ENCODE peak calls at places on chromosome 20, in eight cellular contexts. E is endothelial cell of umbilical vein; N is CD8-positive, alpha-beta memory T cell; C is cardiac muscle cell; V is stomach; P is naive thymus-derived CD4-positive, alpha-beta T cell; G is heart right ventricle; K is psoas muscle. I is an unnamed sample.

GRCh38 chr20:16351415-16351814 is 221.8 kb downstream of the KIF16B start:
- DNase-seq in E (no peak), N (no peak), C (no peak), V (no peak), P (no peak), G (no peak), K (peak), I (no peak)

GRCh38 chr20:51660741-51661608 is 107.2 kb downstream of the ATP9A start:
- DNase-seq in E (peak), N (no peak), C (peak), V (no peak), P (no peak), G (no peak), K (no peak), I (no peak)

GRCh38 chr20:39298116-39298515 is 336.0 kb downstream of the DHX35 start:
- DNase-seq in E (no peak), N (no peak), C (no peak), V (no peak), P (no peak), G (no peak), K (no peak), I (no peak)

GRCh38 chr20:49964964-49965780 is 17.6 kb upstream of the SNAI1 start:
- DNase-seq in E (peak), N (no peak), C (peak), V (peak), P (no peak), G (no peak), K (no peak), I (no peak)

GRCh38 chr20:58550661-58551060 is 35.5 kb upstream of the APCDD1L start:
- DNase-seq in E (peak), N (no peak), C (peak), V (peak), P (no peak), G (no peak), K (no peak), I (no peak)

GRCh38 chr20:56249244-56249955 is 868 bp downstream of the MC3R start:
- DNase-seq in E (no peak), N (no peak), C (peak), V (no peak), P (no peak), G (no peak), K (peak), I (no peak)

GRCh38 chr20:9068896-9069663 is at the start of gene PLCB4:
- DNase-seq in E (peak), N (no peak), C (peak), V (peak), P (no peak), G (peak), K (peak), I (no peak)

GRCh38 chr20:4082406-4083102 is 67.2 kb upstream of the RNF24 start:
- DNase-seq in E (no peak), N (no peak), C (peak), V (no peak), P (no peak), G (peak), K (peak), I (peak)

GRCh38 chr20:53949319-53949839 is 121.0 kb downstream of the BCAS1 start:
- DNase-seq in E (peak), N (peak), C (peak), V (peak), P (peak), G (peak), K (no peak), I (peak)

GRCh38 chr20:19886666-19887288 is 128.7 kb downstream of the RIN2 start:
- DNase-seq in E (no peak), N (no peak), C (no peak), V (no peak), P (no peak), G (no peak), K (no peak), I (no peak)

GRCh38 chr20:19889011-19889953 is 127.9 kb upstream of the NAA20 start:
- DNase-seq in E (peak), N (no peak), C (peak), V (no peak), P (no peak), G (peak), K (peak), I (no peak)

GRCh38 chr20:19885981-19886665 is 128.1 kb downstream of the RIN2 start:
- DNase-seq in E (peak), N (no peak), C (peak), V (peak), P (no peak), G (peak), K (peak), I (no peak)

GRCh38 chr20:19888269-19888669 is 128.9 kb upstream of the NAA20 start:
- DNase-seq in E (peak), N (no peak), C (no peak), V (no peak), P (no peak), G (no peak), K (peak), I (no peak)

DNA sequence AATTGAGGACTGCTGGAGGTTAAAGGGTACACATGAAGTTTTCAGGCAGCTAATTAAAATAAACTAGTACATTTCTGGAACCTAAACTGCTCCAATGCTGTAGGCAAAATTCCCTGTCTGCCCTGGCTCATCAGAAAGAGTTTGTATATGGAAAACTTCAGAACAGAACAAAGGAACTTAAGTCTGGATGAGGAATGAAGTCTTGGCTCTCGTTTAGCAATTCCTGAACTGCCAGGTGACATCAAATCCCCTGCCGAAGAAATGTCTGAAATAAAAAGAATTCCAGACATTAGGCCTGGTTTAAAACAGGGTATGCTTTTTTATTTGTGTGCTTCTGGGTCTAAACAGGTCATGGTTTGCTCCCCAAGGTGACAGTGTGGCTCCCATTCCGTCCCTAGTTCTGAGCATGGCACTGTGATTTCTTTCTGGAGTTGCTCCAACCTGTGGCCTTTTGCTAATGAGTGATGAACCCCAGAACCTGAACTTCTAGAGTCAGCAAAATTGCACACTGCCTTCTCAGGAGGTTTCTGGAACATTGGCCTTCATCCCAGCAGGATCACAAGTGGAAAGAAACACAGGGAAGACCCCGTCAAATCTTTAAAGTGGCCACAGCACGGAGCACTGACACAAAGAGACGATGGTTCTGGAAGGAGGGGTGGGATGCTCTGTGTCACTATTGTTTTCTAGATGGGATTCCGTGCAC is 129.4 kb upstream of the NAA20 start:
- DNase-seq in E (peak), N (no peak), C (no peak), V (no peak), P (no peak), G (no peak), K (no peak), I (no peak)
- H3K27ac ChIP-seq in E (peak), N (no peak), C (peak), V (no peak), P (no peak), G (peak), K (peak), I (no peak)

DNA sequence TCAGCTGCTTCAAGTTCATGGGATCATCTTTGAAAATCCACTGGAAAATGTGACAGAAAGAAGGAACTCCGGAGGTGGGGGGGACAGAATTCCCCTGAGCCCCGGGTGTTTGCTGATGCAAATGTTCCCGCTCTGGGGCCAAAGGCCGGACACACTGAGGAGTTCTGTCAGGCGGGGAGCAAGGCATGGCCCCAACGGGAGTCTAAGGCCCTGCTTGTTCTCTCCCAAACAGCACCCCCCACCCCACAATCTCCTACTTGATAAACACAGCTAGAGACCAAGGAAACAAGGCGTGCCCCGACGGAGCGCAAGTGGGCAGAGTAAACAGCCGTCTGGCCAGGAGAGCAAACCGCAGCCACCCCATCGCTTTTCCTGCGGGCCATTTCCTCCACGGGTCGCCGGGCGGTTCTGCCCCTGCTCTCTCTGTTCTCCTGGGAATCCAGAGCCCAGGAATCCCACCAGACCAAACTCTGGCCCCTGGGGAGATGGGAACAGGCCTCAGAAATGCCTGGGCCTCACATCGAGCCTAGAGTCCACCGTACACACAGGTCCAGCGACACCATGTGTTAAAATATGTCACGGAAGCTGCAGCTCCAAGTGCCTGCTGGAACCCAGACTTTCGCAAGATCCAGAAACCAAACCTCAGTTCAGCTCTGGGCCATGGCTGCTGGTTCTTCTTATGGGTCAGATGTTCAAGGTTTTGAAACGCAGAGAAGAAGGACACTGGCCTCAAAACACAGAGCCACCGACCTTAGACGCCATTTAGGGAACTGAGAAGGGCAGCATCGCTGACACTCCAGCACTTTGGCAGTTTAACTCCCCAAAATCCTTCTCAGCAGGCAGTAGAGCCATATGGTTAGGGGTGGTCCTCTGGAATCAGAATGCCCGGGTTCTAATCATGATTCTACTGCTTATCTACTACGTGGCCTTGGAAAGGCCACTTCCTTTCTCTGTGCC is 104.2 kb downstream of the PREX1 start:
- DNase-seq in E (peak), N (no peak), C (peak), V (peak), P (no peak), G (no peak), K (peak), I (no peak)
- H3K4me3 ChIP-seq in E (no peak), N (no peak), C (no peak), V (peak), P (no peak), G (peak), K (no peak), I (no peak)

GRCh38 chr20:63453029-63453523 is 19.4 kb downstream of the KCNQ2 start:
- DNase-seq in E (no peak), N (no peak), C (peak), V (no peak), P (no peak), G (no peak), K (no peak), I (no peak)
- H3K27ac ChIP-seq in E (no peak), N (no peak), C (no peak), V (no peak), P (no peak), G (no peak), K (no peak), I (no peak)

DNA sequence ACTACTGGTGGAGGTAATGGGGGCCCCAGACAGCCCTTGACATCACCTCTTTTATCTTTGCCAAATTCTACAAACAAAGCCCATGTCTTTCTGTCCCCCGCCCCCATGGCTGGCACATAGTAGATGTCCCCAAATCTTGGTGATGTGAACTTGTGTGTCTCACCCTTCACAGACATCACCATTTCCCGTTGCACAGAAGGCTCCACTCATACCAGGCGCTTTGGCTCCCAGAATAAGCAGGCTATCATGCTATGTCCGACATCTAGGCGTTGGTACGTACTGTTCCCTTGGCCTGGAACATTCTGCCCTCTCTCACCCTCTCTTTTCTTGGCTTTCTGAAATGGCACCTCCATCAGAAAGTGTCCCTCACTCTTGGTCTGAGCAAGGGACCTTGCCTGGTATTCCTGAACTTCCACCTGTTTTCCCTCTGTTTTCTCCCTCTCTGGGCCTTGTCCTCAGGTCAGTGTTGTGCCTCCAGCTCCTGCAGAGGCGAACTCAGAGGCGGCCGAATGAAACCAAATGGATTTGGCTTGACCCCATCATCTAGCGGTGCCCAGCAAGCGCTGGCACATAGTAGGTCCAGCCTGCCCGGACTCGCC is 968 bp upstream of the CCN5 start:
- DNase-seq in E (no peak), N (no peak), C (no peak), V (peak), P (no peak), G (no peak), K (peak), I (no peak)
- H3K4me3 ChIP-seq in E (no peak), N (no peak), C (no peak), V (no peak), P (no peak), G (no peak), K (peak), I (no peak)

GRCh38 chr20:5614506-5614905 is 135.7 kb upstream of the SHLD1 start:
- DNase-seq in E (no peak), N (no peak), C (no peak), V (no peak), P (no peak), G (no peak), K (no peak), I (no peak)

GRCh38 chr20:5608448-5609161 is 141.6 kb upstream of the SHLD1 start:
- DNase-seq in E (peak), N (no peak), C (peak), V (no peak), P (no peak), G (no peak), K (no peak), I (no peak)

GRCh38 chr20:5608104-5608447 is 142.1 kb upstream of the SHLD1 start:
- DNase-seq in E (no peak), N (no peak), C (no peak), V (no peak), P (no peak), G (no peak), K (no peak), I (no peak)

DNA sequence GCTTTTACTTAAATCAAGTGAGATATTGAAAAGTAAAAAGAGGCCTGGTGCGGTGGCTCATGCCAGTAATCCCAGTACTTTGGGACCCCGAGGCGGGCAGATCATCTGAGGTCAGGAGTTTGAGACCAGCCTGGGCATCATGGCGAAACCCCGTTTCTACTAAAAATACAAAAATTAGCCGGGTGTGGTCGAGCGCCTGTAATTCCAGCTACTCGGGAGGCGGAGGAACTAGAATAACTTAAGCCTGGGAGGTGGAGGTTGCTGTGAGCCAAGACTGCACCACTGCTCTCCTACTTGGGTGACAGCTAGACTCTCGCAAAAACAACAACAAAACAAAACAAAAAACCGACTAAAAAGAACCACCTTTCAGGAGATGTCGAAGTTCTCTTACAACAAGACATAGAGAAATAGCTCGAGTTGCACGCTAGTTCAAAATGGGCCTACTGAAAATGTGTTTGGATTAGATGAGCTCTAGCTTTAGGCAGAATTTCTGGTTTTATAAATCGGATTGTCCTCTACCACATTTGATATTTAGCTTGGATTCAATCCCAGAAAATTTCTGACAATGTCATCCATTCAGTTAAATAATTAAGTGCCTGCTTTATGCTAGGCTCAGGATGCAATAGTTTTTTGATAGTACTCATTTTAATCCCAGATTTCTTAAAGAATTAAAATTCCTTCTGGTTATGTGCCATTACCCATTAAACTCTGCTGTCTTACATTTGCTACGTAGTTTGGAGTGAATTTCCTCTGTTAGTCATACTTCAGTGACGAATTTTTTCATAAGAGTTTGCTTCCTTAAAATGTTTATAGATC is 137.5 kb upstream of the SHLD1 start:
- DNase-seq in E (peak), N (no peak), C (peak), V (no peak), P (no peak), G (no peak), K (no peak), I (no peak)
- H3K27ac ChIP-seq in E (peak), N (no peak), C (no peak), V (peak), P (no peak), G (no peak), K (no peak), I (no peak)

GRCh38 chr20:1890469-1891262 is 4.5 kb upstream of the SIRPA start:
- DNase-seq in E (no peak), N (no peak), C (no peak), V (no peak), P (no peak), G (no peak), K (peak), I (no peak)
- H3K4me3 ChIP-seq in E (no peak), N (no peak), C (no peak), V (no peak), P (no peak), G (no peak), K (no peak), I (no peak)

DNA sequence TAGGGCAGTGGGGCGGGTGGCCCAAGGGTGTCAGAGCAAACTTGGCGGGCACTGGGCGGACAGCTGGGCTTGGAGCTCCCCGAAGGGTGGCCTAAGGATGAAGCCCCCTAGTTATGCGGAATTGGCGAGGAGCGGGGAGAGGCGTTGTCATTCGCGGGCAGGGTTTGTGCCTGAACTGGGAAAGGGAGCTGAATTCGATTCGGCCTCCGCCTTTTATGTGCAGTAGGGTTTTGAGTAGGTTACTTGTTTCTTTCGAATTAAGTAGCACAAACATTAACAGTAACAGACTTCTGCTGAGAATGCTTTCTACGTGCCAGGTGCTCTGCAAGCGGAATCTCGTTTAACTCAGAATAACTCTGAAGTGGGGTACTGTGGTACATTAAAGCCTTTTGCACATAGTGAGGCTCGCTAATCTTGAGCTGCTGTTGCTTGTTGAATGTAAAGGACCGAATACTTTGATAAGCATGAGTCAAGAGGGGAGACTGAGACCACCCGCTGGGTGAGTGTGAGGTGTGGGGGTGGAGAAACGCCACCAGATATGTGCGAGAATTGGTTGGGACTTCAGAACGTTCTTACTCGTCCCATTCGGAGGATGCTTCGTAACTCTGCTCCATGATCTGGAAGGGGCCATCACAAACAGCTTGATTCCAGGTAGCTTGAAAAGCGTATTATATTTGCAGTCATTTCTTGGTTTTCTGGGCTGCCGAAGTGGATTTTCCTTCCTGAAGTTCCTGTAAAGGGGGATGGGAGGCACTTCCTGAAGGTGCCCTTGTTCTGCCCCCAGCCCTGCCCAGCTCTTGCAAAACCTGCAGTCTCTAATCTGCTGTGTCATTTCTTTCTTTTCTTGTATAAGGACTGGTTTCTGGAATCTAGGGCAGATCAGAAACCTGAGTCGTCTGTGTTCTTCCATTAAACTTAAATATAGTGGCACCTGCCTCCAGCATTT is 865 bp downstream of the RAB5IF start:
- DNase-seq in E (peak), N (no peak), C (peak), V (peak), P (no peak), G (no peak), K (no peak), I (no peak)
- H3K27ac ChIP-seq in E (peak), N (peak), C (peak), V (peak), P (peak), G (peak), K (peak), I (peak)

DNA sequence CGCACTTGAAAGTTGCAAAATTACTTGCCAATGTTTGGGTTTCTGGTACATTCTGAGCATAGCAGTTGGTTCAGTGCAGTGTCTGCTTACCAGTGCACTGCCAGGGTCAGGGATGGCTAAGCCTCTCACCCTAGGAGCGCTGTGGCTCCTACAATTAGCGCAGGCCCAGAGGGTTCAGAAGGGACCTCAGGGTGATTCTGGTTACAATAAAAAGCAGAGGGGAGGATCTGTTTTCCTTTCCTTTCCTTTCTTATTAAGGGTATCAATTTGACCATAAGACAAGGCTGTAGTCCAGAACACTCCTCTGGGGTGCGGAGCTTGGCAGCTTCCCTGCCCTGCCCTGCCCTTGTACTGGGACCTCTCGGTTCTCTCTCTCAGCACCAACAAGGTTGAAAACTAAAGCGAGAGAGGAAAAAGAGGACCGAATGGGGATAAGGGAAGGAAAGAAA is 2.6 kb downstream of the MAFB start:
- DNase-seq in E (peak), N (no peak), C (no peak), V (no peak), P (no peak), G (no peak), K (no peak), I (no peak)
- H3K4me3 ChIP-seq in E (peak), N (no peak), C (peak), V (peak), P (no peak), G (peak), K (peak), I (no peak)

GRCh38 chr20:40991181-40991889 is 37.3 kb upstream of the TOP1 start:
- DNase-seq in E (peak), N (peak), C (no peak), V (no peak), P (peak), G (no peak), K (no peak), I (peak)
- H3K27ac ChIP-seq in E (peak), N (peak), C (no peak), V (no peak), P (no peak), G (no peak), K (no peak), I (no peak)

I was measured in CD4-positive, alpha-beta memory T cell.